ENCODE peak calls at places on chromosomes 12 and 14, in six cellular contexts. L is KBM-7; W is germinal center; E is activated CD4-positive, alpha-beta T cell treated with anti-CD3 and anti-CD28 coated beads, Interleukin-2, amount 50 U/mL, for 4 hours; V is GM23248; A is neural crest cell. O is an unnamed sample.
A peak's percentile ranks its signal among the peaks of the same experiment; 100 is the strongest.

GRCh38 chr12:15212877-15213276 is 8.3 kb downstream of the RERG start:
- DNase-seq in A (no peak), L (no peak), W (no peak), E (no peak), V (no peak), O (no peak)

GRCh38 chr12:105113094-105113493 is 5.6 kb downstream of the WASHC4 start:
- DNase-seq in W (no peak), V (no peak), E (no peak), A (no peak), L (no peak), O (no peak)

GRCh38 chr12:59181378-59181777 is 261.1 kb upstream of the LRIG3 start:
- DNase-seq in E (no peak), V (no peak), A (no peak), W (no peak), L (no peak), O (no peak)

GRCh38 chr14:37034410-37035285 is 137.8 kb downstream of the SLC25A21 start:
- DNase-seq in A (no peak), E (no peak), L (no peak), V (peak; percentile 84), W (no peak), O (no peak)

GRCh38 chr14:75831971-75832370 is 149.8 kb downstream of the TGFB3 start:
- DNase-seq in L (no peak), E (no peak), V (peak; percentile 71), A (no peak), W (no peak), O (no peak)

GRCh38 chr14:75047506-75047905 is 3.8 kb downstream of the MLH3 start:
- DNase-seq in A (no peak), W (no peak), E (no peak), V (peak; percentile 69), L (no peak), O (no peak)

GRCh38 chr14:73976150-73976549 is 26.0 kb downstream of the COQ6 start:
- DNase-seq in W (no peak), E (no peak), L (no peak), A (no peak), V (no peak), O (no peak)

GRCh38 chr14:99479903-99480855 is 480 bp downstream of the SETD3 start:
- DNase-seq in A (peak; percentile 27), W (peak; percentile 50), E (no peak), V (peak; percentile 89), L (peak; percentile 68), O (peak; percentile 20)

GRCh38 chr12:124126950-124127349 is 153.9 kb downstream of the ZNF664 start:
- DNase-seq in E (no peak), L (no peak), W (no peak), V (no peak), A (no peak), O (no peak)

GRCh38 chr14:50775357-50775756 is 55.6 kb downstream of the NIN start:
- DNase-seq in L (no peak), E (no peak), A (no peak), V (peak; percentile 93), W (no peak), O (no peak)

GRCh38 chr14:76268013-76268376 is 107.9 kb upstream of the ESRRB start:
- DNase-seq in A (no peak), E (no peak), L (no peak), W (no peak), V (peak; percentile 13), O (no peak)

GRCh38 chr14:55355922-55356321 is 55.7 kb downstream of the ATG14 start:
- DNase-seq in W (no peak), V (no peak), E (no peak), L (no peak), A (no peak), O (no peak)

GRCh38 chr14:50311337-50311973 is 574 bp downstream of the L2HGDH start:
- DNase-seq in A (no peak), L (no peak), V (no peak), W (no peak), E (no peak), O (no peak)

GRCh38 chr12:101746661-101747060 is 7.4 kb upstream of the SYCP3 start:
- DNase-seq in L (no peak), A (no peak), W (no peak), E (no peak), V (no peak), O (no peak)

GRCh38 chr12:45730116-45730841 is 773 bp downstream of the ARID2 start:
- DNase-seq in W (peak; percentile 17), A (peak; percentile 33), E (peak; percentile 50), L (peak; percentile 77), V (peak; percentile 79), O (peak; percentile 42)

GRCh38 chr12:9319044-9319841 is 111.0 kb upstream of the PZP start:
- DNase-seq in A (no peak), W (peak; percentile 25), L (peak; percentile 43), E (no peak), V (peak; percentile 18), O (no peak)

GRCh38 chr14:99734406-99735051 is 50.4 kb downstream of the CYP46A1 start:
- DNase-seq in E (no peak), W (no peak), A (no peak), V (no peak), L (no peak), O (no peak)

GRCh38 chr12:25935355-25936144 is 22.9 kb upstream of the RASSF8 start:
- DNase-seq in A (no peak), V (no peak), W (no peak), E (no peak), L (no peak), O (no peak)

GRCh38 chr12:106187155-106187789 is 48.5 kb upstream of the NUAK1 start:
- DNase-seq in L (no peak), W (no peak), E (no peak), A (no peak), V (no peak), O (no peak)

GRCh38 chr12:12685305-12685704 is 10.7 kb downstream of the GPR19 start:
- DNase-seq in W (no peak), V (no peak), E (no peak), L (no peak), A (peak; percentile 40), O (no peak)